ENCODE peak calls at places on chromosome 20, in nine cellular contexts. J is lower leg skin, V is HEK293T, C is nephron progenitor cell, L is SK-N-SH, M is left ventricle myocardium superior, Q is kidney tubule cell, E is heart right ventricle, A is foreskin fibroblast. Z is an unnamed sample.

GRCh38 chr20:43691928-43692524 is 25.1 kb downstream of the MYBL2 start:
- DNase-seq in A (no peak), E (no peak), Q (peak), L (peak), J (no peak), M (no peak), C (peak), V (peak), Z (peak)

GRCh38 chr20:53034899-53035298 is 62.7 kb downstream of the TSHZ2 start:
- DNase-seq in J (no peak), M (no peak), L (no peak), V (no peak), Q (no peak), C (no peak), E (no peak), A (no peak), Z (no peak)

GRCh38 chr20:61185181-61185580 is 66.9 kb upstream of the CDH4 start:
- DNase-seq in M (no peak), E (no peak), L (no peak), A (no peak), Q (peak), J (no peak), V (no peak), C (no peak), Z (no peak)

GRCh38 chr20:6886065-6886729 is 118.7 kb downstream of the BMP2 start:
- DNase-seq in J (no peak), L (no peak), Q (no peak), M (no peak), E (no peak), C (peak), A (no peak), V (no peak), Z (no peak)

GRCh38 chr20:23412026-23412425 is 9.3 kb downstream of the NAPB start:
- DNase-seq in E (no peak), J (no peak), Q (no peak), L (no peak), A (no peak), M (no peak), V (no peak), C (no peak), Z (peak)

GRCh38 chr20:26218301-26218700 is 521.6 kb upstream of the ZNF337 start:
- DNase-seq in Q (no peak), J (no peak), M (no peak), V (no peak), L (no peak), E (no peak), A (peak), C (no peak), Z (peak)

GRCh38 chr20:3093861-3094361 is 9.4 kb upstream of the AVP start:
- DNase-seq in C (no peak), L (no peak), J (no peak), V (no peak), E (no peak), A (no peak), Q (no peak), M (no peak), Z (no peak)

GRCh38 chr20:2305946-2306345 is 10.1 kb downstream of the TGM3 start:
- DNase-seq in J (peak), Q (no peak), A (no peak), C (no peak), E (no peak), M (no peak), L (no peak), V (no peak), Z (no peak)

GRCh38 chr20:47287609-47288144 is 68.8 kb downstream of the ZMYND8 start:
- DNase-seq in C (no peak), Q (no peak), A (no peak), E (no peak), M (no peak), V (no peak), L (no peak), J (peak), Z (no peak)

GRCh38 chr20:62635852-62636251 is 6.5 kb upstream of the SLCO4A1 start:
- DNase-seq in E (no peak), A (no peak), C (no peak), V (no peak), L (no peak), M (no peak), J (no peak), Q (no peak), Z (no peak)

GRCh38 chr20:64205611-64206026 is 41.4 kb downstream of the MYT1 start:
- DNase-seq in J (no peak), M (no peak), Q (no peak), C (no peak), L (no peak), A (no peak), E (no peak), V (no peak), Z (no peak)

GRCh38 chr20:53691060-53691810 is 97.6 kb upstream of the ZNF217 start:
- DNase-seq in V (no peak), Q (peak), E (no peak), M (no peak), L (no peak), J (no peak), C (no peak), A (no peak), Z (peak)

GRCh38 chr20:44649976-44650375 is 1.5 kb downstream of the ADA start:
- DNase-seq in A (no peak), M (no peak), C (no peak), J (no peak), Q (no peak), L (no peak), E (no peak), V (no peak), Z (no peak)

GRCh38 chr20:51640743-51641142 is 98.2 kb upstream of the NFATC2 start:
- DNase-seq in M (no peak), E (no peak), V (no peak), C (no peak), Q (no peak), L (no peak), A (no peak), J (no peak), Z (no peak)

GRCh38 chr20:36396340-36396739 is 90.2 kb downstream of the DLGAP4 start:
- DNase-seq in E (no peak), Q (no peak), V (no peak), C (no peak), L (no peak), M (no peak), A (no peak), J (no peak), Z (no peak)

GRCh38 chr20:21096321-21097043 is 9.7 kb downstream of the LINC00237 start:
- DNase-seq in M (no peak), C (no peak), L (peak), Q (peak), J (no peak), V (peak), A (no peak), E (no peak), Z (peak)